ENCODE peak calls at places on chromosomes 4 and X, in four cellular contexts. G is dorsolateral prefrontal cortex, Y is choroid plexus epithelial cell, U is fibroblast of pulmonary artery. Z is an unnamed sample.

GRCh38 chrX:96837808-96838207 is 45.9 kb upstream of the RPA4 start:
- DNase-seq in G (no peak), Y (peak), U (peak), Z (no peak)

GRCh38 chrX:20378291-20378920 is 111.7 kb upstream of the RPS6KA3 start:
- DNase-seq in G (no peak), Y (no peak), U (no peak), Z (no peak)

GRCh38 chrX:83845397-83845796 is 15.5 kb upstream of the CYLC1 start:
- DNase-seq in G (no peak), Y (peak), U (peak), Z (no peak)

GRCh38 chr4:127732623-127733199 is 2.5 kb downstream of the SLC25A31 start:
- DNase-seq in G (no peak), Y (peak), U (peak), Z (peak)

GRCh38 chr4:8334786-8335460 is 65.4 kb downstream of the HTRA3 start:
- DNase-seq in G (no peak), Y (no peak), U (no peak), Z (no peak)

GRCh38 chr4:149790172-149790907 is 25.3 kb downstream of the IQCM start:
- DNase-seq in G (no peak), Y (peak), U (peak), Z (peak)

GRCh38 chrX:48468693-48469691 is 1.1 kb downstream of the SLC38A5 start:
- DNase-seq in G (no peak), Y (no peak), U (no peak), Z (no peak)

GRCh38 chr4:31929676-31930075 is 1209.5 kb downstream of the PCDH7 start:
- DNase-seq in G (no peak), Y (peak), U (peak), Z (no peak)

GRCh38 chrX:120790118-120790517 is 85.5 kb downstream of the CT47B1 start:
- DNase-seq in G (no peak), Y (peak), U (peak), Z (peak)

GRCh38 chr4:105150511-105150910 is 3.8 kb downstream of the TET2 start:
- DNase-seq in G (no peak), Y (no peak), U (peak), Z (no peak)

GRCh38 chrX:115894087-115894486 is 276.5 kb upstream of the AGTR2 start:
- DNase-seq in G (no peak), Y (peak), U (peak), Z (peak)

GRCh38 chrX:71181910-71182799 is 37.5 kb downstream of the NLGN3 start:
- DNase-seq in G (peak), Y (peak), U (peak), Z (peak)

GRCh38 chrX:150941580-150941979 is 41.6 kb upstream of the HMGB3 start:
- DNase-seq in G (no peak), Y (no peak), U (no peak), Z (no peak)

GRCh38 chr4:175106301-175106700 is 188.1 kb downstream of the ADAM29 start:
- DNase-seq in G (no peak), Y (no peak), U (no peak), Z (no peak)

GRCh38 chrX:130694983-130695382 is 208.0 kb downstream of the ENOX2 start:
- DNase-seq in G (no peak), Y (no peak), U (no peak), Z (no peak)

GRCh38 chrX:138756234-138756633 is 44.7 kb upstream of the FGF13 start:
- DNase-seq in G (no peak), Y (peak), U (peak), Z (no peak)

GRCh38 chrX:48697182-48697727 is 721 bp downstream of the SUV39H1 start:
- DNase-seq in G (no peak), Y (no peak), U (no peak), Z (no peak)

GRCh38 chr4:152972821-152973613 is 36.9 kb downstream of the FHDC1 start:
- DNase-seq in G (no peak), Y (peak), U (peak), Z (peak)

GRCh38 chr4:21476753-21477152 is 471.8 kb downstream of the KCNIP4 start:
- DNase-seq in G (no peak), Y (peak), U (peak), Z (no peak)

GRCh38 chr4:110487873-110488272 is 11.9 kb downstream of the ENPEP start:
- DNase-seq in G (no peak), Y (peak), U (peak), Z (no peak)

GRCh38 chrX:41308884-41309655 is 24.9 kb upstream of the DDX3X start:
- DNase-seq in G (no peak), Y (no peak), U (no peak), Z (no peak)

GRCh38 chr4:7328913-7329638 is 105.7 kb downstream of the PSAPL1 start:
- DNase-seq in G (no peak), Y (peak), U (peak), Z (peak)

GRCh38 chrX:134558133-134558532 is 98.2 kb downstream of the HPRT1 start:
- DNase-seq in G (no peak), Y (no peak), U (no peak), Z (no peak)

GRCh38 chrX:54494970-54495813 is 842 bp downstream of the FGD1 start:
- DNase-seq in G (no peak), Y (no peak), U (peak), Z (no peak)

GRCh38 chr4:113049421-113050355 is at the start of gene ANK2:
- DNase-seq in G (peak), Y (no peak), U (no peak), Z (no peak)

GRCh38 chr4:72677265-72677664 is 108.2 kb upstream of the ADAMTS3 start:
- DNase-seq in G (no peak), Y (no peak), U (no peak), Z (no peak)

GRCh38 chr4:10003666-10004065 is 17.6 kb downstream of the SLC2A9 start:
- DNase-seq in G (no peak), Y (no peak), U (no peak), Z (no peak)

GRCh38 chr4:152981278-152981677 is 45.2 kb downstream of the FHDC1 start:
- DNase-seq in G (no peak), Y (peak), U (no peak), Z (no peak)

GRCh38 chr4:81491943-81492342 is 20.2 kb upstream of the RASGEF1B start:
- DNase-seq in G (no peak), Y (peak), U (peak), Z (no peak)

GRCh38 chrX:131792789-131793462 is 230.2 kb upstream of the STK26 start:
- DNase-seq in G (peak), Y (peak), U (no peak), Z (peak)

GRCh38 chrX:131789664-131790063 is 233.4 kb upstream of the STK26 start:
- DNase-seq in G (no peak), Y (no peak), U (no peak), Z (no peak)

GRCh38 chrX:131791608-131792355 is 231.3 kb upstream of the STK26 start:
- DNase-seq in G (no peak), Y (no peak), U (no peak), Z (no peak)

GRCh38 chrX:131795442-131796229 is 227.5 kb upstream of the STK26 start:
- DNase-seq in G (no peak), Y (no peak), U (no peak), Z (no peak)

DNA sequence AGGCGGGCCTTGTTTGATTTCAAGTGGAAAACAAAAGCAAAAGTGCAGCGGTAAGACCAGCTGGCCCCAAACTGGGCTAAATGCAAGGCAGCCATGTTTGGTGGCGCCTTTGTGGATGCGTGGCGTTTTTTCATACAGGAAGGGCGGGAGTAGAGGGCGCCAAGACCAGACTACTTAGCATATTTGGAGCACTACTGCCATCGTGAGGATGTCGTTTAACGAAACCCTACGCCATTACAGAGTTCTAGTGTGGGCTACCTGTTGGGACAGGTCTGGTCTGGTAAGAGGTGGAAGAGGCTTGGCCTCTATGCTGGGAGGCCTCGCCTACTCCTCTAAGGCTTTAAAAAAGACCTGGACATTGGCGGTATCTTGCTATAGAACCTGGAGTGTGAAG is 230.7 kb upstream of the STK26 start:
- DNase-seq in G (peak), Y (no peak), U (no peak), Z (peak)
- H3K4me3 ChIP-seq in G (peak), Y (no peak), U (no peak), Z (peak)

DNA sequence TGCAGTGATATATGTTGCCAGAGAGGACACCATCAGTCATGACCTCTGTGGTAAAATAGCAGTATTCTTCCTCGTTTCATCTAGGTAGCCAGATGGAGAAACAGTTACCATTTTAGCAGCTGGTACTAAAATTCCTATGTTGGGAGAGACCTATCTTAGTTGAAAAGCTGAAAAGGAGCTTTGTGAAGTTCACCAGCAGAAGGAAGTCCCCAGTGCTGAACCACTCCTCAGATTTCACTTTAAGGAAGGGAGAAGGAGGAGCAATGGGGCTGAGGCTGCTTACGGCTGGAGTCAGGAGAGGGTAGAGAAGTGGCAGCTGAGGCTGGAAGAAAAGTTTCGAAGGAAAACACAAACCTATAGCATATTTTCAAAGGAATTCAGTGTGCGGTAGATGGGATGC is 103.7 kb downstream of the ATXN3L start:
- DNase-seq in G (no peak), Y (peak), U (peak), Z (no peak)
- TF ChIP-seq CTCF in G (no peak), Y (no peak), U (no peak), Z (no peak)

DNA sequence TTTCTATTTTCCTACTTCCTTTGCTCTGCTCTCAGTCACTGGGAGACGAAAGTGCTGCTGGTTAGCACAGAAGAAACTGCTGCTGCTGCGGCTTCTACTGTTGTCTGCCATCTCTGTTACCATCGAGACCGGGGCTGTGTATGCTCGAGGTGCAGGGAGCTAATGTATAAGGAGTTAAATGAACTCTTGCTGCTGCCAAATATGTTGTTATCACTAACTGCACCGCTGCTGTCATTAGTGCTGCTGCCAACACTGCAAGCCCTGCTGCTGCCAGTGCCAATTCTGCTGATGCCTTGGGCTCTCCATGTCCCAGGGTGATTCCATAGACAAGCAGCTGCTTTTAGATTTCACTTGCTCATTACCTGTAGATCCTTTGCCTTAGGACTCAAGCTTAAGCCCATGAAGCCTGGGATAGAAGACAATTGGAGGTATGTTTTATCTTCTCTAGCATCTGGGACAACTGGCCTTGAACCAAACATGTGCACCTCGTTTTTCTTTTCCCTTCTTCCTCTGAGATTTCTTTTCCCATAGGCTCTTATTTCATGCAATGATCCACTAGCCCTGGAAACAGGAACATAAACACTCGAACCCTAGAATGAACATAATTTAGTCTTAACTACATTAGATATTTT is 107.8 kb downstream of the CCSER1 start:
- DNase-seq in G (no peak), Y (no peak), U (no peak), Z (no peak)
- H3K4me3 ChIP-seq in G (peak), Y (no peak), U (no peak), Z (no peak)

GRCh38 chr4:177441803-177442622 is at the start of gene AGA:
- DNase-seq in G (peak), Y (peak), U (peak), Z (peak)
- TF ChIP-seq CTCF in G (no peak), Y (no peak), U (no peak), Z (peak)

GRCh38 chr4:176210101-176210500 is 14.7 kb upstream of the SPATA4 start:
- DNase-seq in G (no peak), Y (no peak), U (no peak), Z (no peak)
- H3K4me3 ChIP-seq in G (no peak), Y (no peak), U (no peak), Z (no peak)

DNA sequence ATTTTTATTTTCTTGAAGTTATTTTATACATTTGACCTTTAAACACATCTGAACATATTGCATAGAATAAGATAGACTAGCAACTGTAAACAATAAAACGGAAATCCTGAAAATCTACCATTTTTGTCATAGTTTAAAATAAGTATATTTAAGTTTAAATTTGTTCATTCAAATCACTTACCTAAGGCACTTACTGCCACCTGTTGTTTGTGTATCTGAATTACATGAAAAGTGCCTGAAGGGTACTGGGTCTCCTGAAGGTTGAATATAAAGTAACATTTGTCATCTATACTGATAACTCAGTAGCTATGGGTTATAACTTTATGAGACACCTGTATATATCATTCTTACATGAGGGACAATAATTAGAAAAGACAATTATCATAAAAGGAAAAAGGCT is 38.6 kb downstream of the TRPC5 start:
- DNase-seq in G (no peak), Y (peak), U (peak), Z (no peak)
- TF ChIP-seq CTCF in G (no peak), Y (no peak), U (no peak), Z (no peak)

GRCh38 chr4:184537269-184538022 is 63.1 kb upstream of the IRF2 start:
- DNase-seq in G (peak), Y (peak), U (peak), Z (peak)

GRCh38 chr4:184536070-184536880 is 61.9 kb upstream of the IRF2 start:
- DNase-seq in G (no peak), Y (no peak), U (no peak), Z (no peak)

GRCh38 chr4:184536881-184537248 is 62.5 kb upstream of the IRF2 start:
- DNase-seq in G (no peak), Y (peak), U (no peak), Z (no peak)

GRCh38 chr4:184538023-184538599 is 63.8 kb upstream of the IRF2 start:
- DNase-seq in G (peak), Y (peak), U (peak), Z (peak)

DNA sequence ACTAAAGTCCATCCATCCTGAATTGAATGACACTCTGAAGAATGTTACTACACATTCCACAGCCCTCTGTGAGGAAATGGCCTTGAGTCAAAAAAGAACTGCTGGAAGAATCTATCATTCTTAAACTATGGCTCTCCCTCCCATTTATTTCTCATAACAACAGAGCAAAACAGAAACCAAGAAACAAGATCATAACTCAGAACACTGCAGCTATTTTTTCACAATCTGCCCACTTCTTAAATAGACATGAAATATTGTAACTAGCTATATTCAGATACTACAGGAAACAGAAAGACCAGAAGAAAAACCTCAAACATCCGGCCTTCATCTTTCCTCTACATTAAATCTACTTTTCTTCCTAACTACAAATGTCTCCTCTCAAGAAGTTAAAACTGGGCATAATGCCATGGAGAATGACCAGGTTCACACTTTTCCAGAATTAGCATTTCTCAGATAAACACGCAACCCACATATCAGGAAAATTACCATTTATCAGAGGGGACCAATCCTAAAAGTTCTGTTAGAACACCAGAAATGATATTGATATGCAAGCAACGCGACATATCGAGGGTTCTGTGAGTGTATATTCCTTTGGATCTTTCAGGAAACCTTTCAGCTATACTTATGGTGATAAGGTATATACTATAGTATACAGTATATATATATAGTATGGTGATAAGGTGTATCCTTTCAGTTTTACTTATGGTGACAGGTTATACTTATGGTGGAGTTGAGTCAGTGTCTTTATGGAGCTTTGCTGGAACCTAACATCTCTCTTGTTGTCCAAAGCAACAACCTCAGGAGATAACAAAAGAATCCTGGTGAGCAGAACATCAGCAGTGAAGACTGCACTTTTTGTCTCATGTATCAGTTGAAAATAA is 60.4 kb upstream of the IRF2 start:
- DNase-seq in G (no peak), Y (peak), U (peak), Z (peak)
- H3K4me3 ChIP-seq in G (no peak), Y (no peak), U (no peak), Z (no peak)

Z was measured in AG09309.